ENCODE peak calls at places on chromosomes 4 and X, in four cellular contexts. One of them, this sample, is unnamed.

GRCh38 chr4:1130318-1131186 is 17.2 kb upstream of the RNF212 start:
- DNase-seq in activated T-helper 1 cell treated with Interleukin-2 at 50 U/mL for 16 hours: peak; percentile 56
- DNase-seq in SHP77: peak; percentile 39
- DNase-seq in SJCRH30: peak; percentile 53
- DNase-seq in this sample: peak; percentile 43

GRCh38 chrX:140503230-140503585 is 1.7 kb downstream of the SOX3 start:
- DNase-seq in SJCRH30: no peak
- DNase-seq in activated T-helper 1 cell treated with Interleukin-2 at 50 U/mL for 16 hours: no peak
- DNase-seq in SHP77: no peak
- DNase-seq in this sample: no peak

GRCh38 chrX:9698566-9698965 is 67.1 kb downstream of the GPR143 start:
- DNase-seq in activated T-helper 1 cell treated with Interleukin-2 at 50 U/mL for 16 hours: no peak
- DNase-seq in SJCRH30: no peak
- DNase-seq in SHP77: no peak
- DNase-seq in this sample: no peak

GRCh38 chrX:53357799-53358530 is 64.5 kb downstream of the SMC1A start:
- DNase-seq in SJCRH30: no peak
- DNase-seq in SHP77: peak; percentile 9
- DNase-seq in activated T-helper 1 cell treated with Interleukin-2 at 50 U/mL for 16 hours: no peak
- DNase-seq in this sample: no peak

GRCh38 chr4:88457307-88458090 is 580 bp downstream of the HERC5 start:
- DNase-seq in SHP77: no peak
- DNase-seq in SJCRH30: peak; percentile 64
- DNase-seq in activated T-helper 1 cell treated with Interleukin-2 at 50 U/mL for 16 hours: no peak
- DNase-seq in this sample: no peak

GRCh38 chrX:13418126-13419091 is 98.6 kb upstream of the ATXN3L start:
- DNase-seq in activated T-helper 1 cell treated with Interleukin-2 at 50 U/mL for 16 hours: no peak
- DNase-seq in SJCRH30: no peak
- DNase-seq in SHP77: no peak
- DNase-seq in this sample: peak; percentile 49

GRCh38 chrX:16851827-16852226 is 18.3 kb downstream of the RBBP7 start:
- DNase-seq in SHP77: no peak
- DNase-seq in SJCRH30: no peak
- DNase-seq in activated T-helper 1 cell treated with Interleukin-2 at 50 U/mL for 16 hours: no peak
- DNase-seq in this sample: no peak

GRCh38 chrX:55489315-55490009 is at the start of gene USP51:
- DNase-seq in SHP77: no peak
- DNase-seq in activated T-helper 1 cell treated with Interleukin-2 at 50 U/mL for 16 hours: no peak
- DNase-seq in SJCRH30: no peak
- DNase-seq in this sample: no peak

GRCh38 chr4:17063870-17064269 is 165.4 kb upstream of the LDB2 start:
- DNase-seq in SHP77: no peak
- DNase-seq in activated T-helper 1 cell treated with Interleukin-2 at 50 U/mL for 16 hours: no peak
- DNase-seq in SJCRH30: no peak
- DNase-seq in this sample: no peak